ENCODE peak calls at places on chromosomes 1 and 21, in four cellular contexts. L, T, C and U are unnamed samples.

GRCh38 chr1:228009116-228009827 is 2.5 kb downstream of the WNT3A start:
- DNase-seq in C (no peak), L (no peak), T (no peak), U (peak)

GRCh38 chr1:208105756-208106155 is 138.4 kb downstream of the PLXNA2 start:
- DNase-seq in L (no peak), T (no peak), C (no peak), U (no peak)

GRCh38 chr1:86773331-86774288 is 69.2 kb downstream of the SH3GLB1 start:
- DNase-seq in T (peak), C (peak), L (no peak), U (no peak)

GRCh38 chr1:147924813-147925212 is 3.4 kb upstream of the GPR89B start:
- DNase-seq in C (no peak), T (no peak), L (no peak), U (no peak)

GRCh38 chr1:236065509-236066005 is 667 bp upstream of the NID1 start:
- DNase-seq in T (no peak), L (peak), C (no peak), U (no peak)

GRCh38 chr1:53311909-53312305 is 16.0 kb downstream of the LRP8 start:
- DNase-seq in L (no peak), C (no peak), T (no peak), U (no peak)

GRCh38 chr1:70487910-70488665 is 77.0 kb downstream of the CTH start:
- DNase-seq in T (peak), C (peak), L (peak), U (peak)

GRCh38 chr1:208238710-208239517 is 5.3 kb downstream of the PLXNA2 start:
- DNase-seq in T (peak), C (peak), L (peak), U (peak)

GRCh38 chr21:37225440-37225839 is 41.7 kb downstream of the VPS26C start:
- DNase-seq in T (no peak), L (no peak), C (no peak), U (no peak)

GRCh38 chr1:200311256-200311655 is 98.6 kb downstream of the ZNF281 start:
- DNase-seq in T (no peak), C (no peak), L (no peak), U (no peak)

GRCh38 chr1:53706356-53706755 is 32.6 kb downstream of the GLIS1 start:
- DNase-seq in T (no peak), C (no peak), L (no peak), U (no peak)

GRCh38 chr1:941588-942383 is 17.3 kb downstream of the NOC2L start:
- DNase-seq in T (peak), L (peak), C (peak), U (peak)

GRCh38 chr1:9825101-9826074 is 1.6 kb upstream of the CLSTN1 start:
- DNase-seq in C (peak), T (peak), L (peak), U (no peak)

GRCh38 chr1:54012008-54012325 is 6.0 kb downstream of the LDLRAD1 start:
- DNase-seq in T (no peak), C (no peak), L (no peak), U (no peak)

GRCh38 chr1:222634180-222635013 is 16.5 kb downstream of the MIA3 start:
- DNase-seq in C (peak), L (peak), T (peak), U (peak)

GRCh38 chr1:183583466-183583865 is 6.8 kb downstream of the NCF2 start:
- DNase-seq in T (no peak), L (no peak), C (no peak), U (no peak)

GRCh38 chr21:41958886-41959563 is 5.2 kb upstream of the C2CD2 start:
- DNase-seq in T (peak), L (no peak), C (no peak), U (peak)

GRCh38 chr1:44113095-44113609 is 5.5 kb upstream of the KLF17 start:
- DNase-seq in C (no peak), L (no peak), T (no peak), U (peak)

GRCh38 chr21:36701912-36702621 is 3.2 kb downstream of the SIM2 start:
- DNase-seq in C (no peak), L (no peak), T (no peak), U (no peak)

GRCh38 chr1:210711825-210712224 is 383.1 kb downstream of the HHAT start:
- DNase-seq in L (peak), T (no peak), C (no peak), U (no peak)

GRCh38 chr1:205481629-205482071 is 22.8 kb upstream of the CDK18 start:
- DNase-seq in L (no peak), T (no peak), C (no peak), U (no peak)

GRCh38 chr1:227884370-227885134 is 63.2 kb downstream of the WNT9A start:
- DNase-seq in C (no peak), T (no peak), L (no peak), U (peak)

GRCh38 chr1:98523256-98523655 is 138.3 kb upstream of the SNX7 start:
- DNase-seq in L (no peak), T (no peak), C (no peak), U (no peak)

GRCh38 chr21:26412831-26413329 is 160.2 kb downstream of the CYYR1 start:
- DNase-seq in T (no peak), L (no peak), C (no peak), U (no peak)

GRCh38 chr1:60427701-60428100 is 354.1 kb upstream of the C1orf87 start:
- DNase-seq in C (no peak), L (no peak), T (no peak), U (no peak)

GRCh38 chr1:60427194-60427593 is 353.6 kb upstream of the C1orf87 start:
- DNase-seq in C (peak), L (no peak), T (no peak), U (no peak)

GRCh38 chr1:60423181-60423780 is 349.7 kb upstream of the C1orf87 start:
- DNase-seq in L (no peak), T (peak), C (peak), U (no peak)

GRCh38 chr1:60428161-60428560 is 354.6 kb upstream of the C1orf87 start:
- DNase-seq in T (no peak), C (no peak), L (no peak), U (no peak)

DNA sequence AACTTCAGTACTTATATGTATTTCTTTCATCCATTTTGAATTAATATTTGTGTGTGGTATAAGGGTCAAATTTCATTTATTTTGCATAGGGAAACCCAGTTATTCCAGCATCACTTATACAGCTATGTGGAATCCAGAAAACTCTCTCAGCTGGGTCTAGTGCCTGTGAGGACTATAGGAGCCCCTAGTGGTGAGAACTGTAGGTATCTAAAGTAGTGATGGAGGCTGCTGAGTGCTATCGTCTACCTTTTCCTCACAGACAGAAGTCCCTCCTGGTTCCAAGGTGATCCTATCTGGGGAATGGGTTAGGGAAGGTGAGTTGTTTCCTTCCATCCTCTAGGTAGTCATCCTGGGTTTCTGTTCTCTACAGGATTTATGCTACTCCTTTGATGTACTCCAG is 352.0 kb upstream of the C1orf87 start:
- DNase-seq in T (peak), L (no peak), C (peak), U (no peak)
- TF ChIP-seq CTCF in T (peak), L (no peak), C (peak), U (peak)

GRCh38 chr1:78543941-78544630 is 53.3 kb downstream of the PTGFR start:
- DNase-seq in C (no peak), T (no peak), L (no peak), U (no peak)
- TF ChIP-seq CTCF in C (no peak), T (no peak), L (no peak), U (no peak)

GRCh38 chr1:60822252-60822651 is 260.1 kb upstream of the NFIA start:
- DNase-seq in L (no peak), C (no peak), T (no peak), U (no peak)

GRCh38 chr1:60823151-60823550 is 259.2 kb upstream of the NFIA start:
- DNase-seq in L (no peak), T (no peak), C (no peak), U (no peak)

GRCh38 chr1:60826320-60827094 is 255.9 kb upstream of the NFIA start:
- DNase-seq in T (no peak), C (no peak), L (no peak), U (no peak)

GRCh38 chr1:60828944-60829343 is 253.4 kb upstream of the NFIA start:
- DNase-seq in C (no peak), T (no peak), L (no peak), U (no peak)

GRCh38 chr1:60825593-60825992 is 256.8 kb upstream of the NFIA start:
- DNase-seq in L (peak), C (no peak), T (peak), U (no peak)
- TF ChIP-seq CTCF in L (no peak), C (no peak), T (peak), U (no peak)

DNA sequence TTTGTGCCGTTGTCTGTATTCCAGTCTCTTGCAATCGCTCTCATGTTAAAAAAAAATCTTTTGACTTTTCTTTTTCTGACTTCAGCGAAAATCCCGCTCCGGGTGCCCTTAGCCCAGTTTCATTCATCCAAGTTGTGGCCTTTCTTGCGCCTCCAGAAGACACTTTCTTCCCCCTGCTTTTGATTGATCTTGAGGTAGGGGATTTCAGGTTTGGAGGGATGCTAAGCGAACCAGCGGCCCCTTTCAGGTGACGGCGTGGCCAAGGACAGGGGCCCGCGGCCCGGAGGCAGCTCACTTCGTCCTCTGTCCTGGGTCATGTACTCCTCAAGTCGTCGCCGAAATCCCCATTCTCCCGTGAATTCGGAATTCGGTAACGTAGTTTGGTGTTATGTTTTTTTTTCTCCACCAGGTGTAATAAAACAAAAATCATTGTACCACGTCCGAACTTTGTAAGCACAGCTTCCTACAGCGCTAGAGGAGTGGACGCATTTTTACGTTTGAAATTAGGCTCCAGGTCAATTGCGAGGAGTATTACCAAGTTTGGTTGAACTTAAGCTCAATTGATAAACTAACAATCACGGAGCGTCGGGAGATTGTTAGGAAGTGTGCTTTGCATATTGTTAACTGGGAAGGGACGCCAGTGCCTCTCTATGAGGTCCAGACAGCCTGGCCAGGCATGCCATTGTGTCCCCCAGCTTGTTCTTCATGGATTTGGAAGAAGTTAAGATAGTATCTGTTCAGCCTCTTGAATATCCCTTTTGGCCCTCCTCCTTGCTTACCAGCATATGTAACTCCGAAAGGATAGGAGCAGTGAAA is 1.1 kb downstream of the MRPS6 start:
- DNase-seq in L (peak), T (peak), C (peak), U (no peak)
- TF ChIP-seq CTCF in L (no peak), T (no peak), C (no peak), U (no peak)